ENCODE peak calls at places on chromosomes 11 and 22, in nine cellular contexts. M, H, C, K, B, W, Y, O and V are unnamed samples.

GRCh38 chr22:27621671-27622070 is 179.9 kb downstream of the MN1 start:
- DNase-seq in M (no peak), H (no peak), C (no peak), K (no peak), B (no peak), W (no peak), Y (no peak), O (no peak), V (no peak)

GRCh38 chr11:60743058-60743457 is 13.6 kb upstream of the MS4A15 start:
- DNase-seq in M (no peak), H (no peak), C (no peak), K (no peak), B (no peak), W (no peak), Y (no peak), O (no peak), V (no peak)

GRCh38 chr11:66231561-66231960 is 36.9 kb upstream of the RAB1B start:
- DNase-seq in M (no peak), H (no peak), C (no peak), K (no peak), B (no peak), W (no peak), Y (no peak), O (no peak), V (no peak)

GRCh38 chr11:12544986-12545775 is 129.0 kb upstream of the TEAD1 start:
- DNase-seq in M (peak), H (no peak), C (no peak), K (no peak), B (no peak), W (no peak), Y (no peak), O (no peak), V (no peak)

GRCh38 chr22:37455896-37456295 is 28.6 kb upstream of the ELFN2 start:
- DNase-seq in M (no peak), H (no peak), C (no peak), K (no peak), B (no peak), W (no peak), Y (no peak), O (no peak), V (peak)

GRCh38 chr22:35418088-35418487 is 18.1 kb downstream of the MCM5 start:
- DNase-seq in M (no peak), H (no peak), C (no peak), K (no peak), B (no peak), W (no peak), Y (peak), O (peak), V (no peak)

GRCh38 chr11:119974051-119974450 is 163.9 kb downstream of the TRIM29 start:
- DNase-seq in M (no peak), H (no peak), C (no peak), K (no peak), B (no peak), W (no peak), Y (no peak), O (no peak), V (no peak)

GRCh38 chr22:47294571-47294970 is 532.1 kb downstream of the TBC1D22A start:
- DNase-seq in M (no peak), H (no peak), C (no peak), K (no peak), B (no peak), W (no peak), Y (no peak), O (no peak), V (peak)

GRCh38 chr11:7964873-7965272 is 374 bp downstream of the NLRP10 start:
- DNase-seq in M (no peak), H (no peak), C (peak), K (no peak), B (no peak), W (no peak), Y (no peak), O (peak), V (no peak)

GRCh38 chr22:19579113-19579811 is 55.1 kb upstream of the CLDN5 start:
- DNase-seq in M (no peak), H (no peak), C (no peak), K (no peak), B (no peak), W (peak), Y (no peak), O (no peak), V (no peak)

GRCh38 chr11:76176463-76176862 is 29.8 kb downstream of the WNT11 start:
- DNase-seq in M (no peak), H (no peak), C (no peak), K (no peak), B (no peak), W (no peak), Y (no peak), O (no peak), V (no peak)

GRCh38 chr22:38924197-38924952 is 33.0 kb upstream of the APOBEC3A start:
- DNase-seq in M (peak), H (no peak), C (peak), K (peak), B (peak), W (no peak), Y (peak), O (peak), V (no peak)

GRCh38 chr11:135027461-135027860 is 615.4 kb upstream of the B3GAT1 start:
- DNase-seq in M (no peak), H (peak), C (no peak), K (no peak), B (no peak), W (no peak), Y (no peak), O (peak), V (peak)

GRCh38 chr11:84056696-84057095 is 770.5 kb upstream of the CCDC90B start:
- DNase-seq in M (no peak), H (no peak), C (no peak), K (no peak), B (no peak), W (no peak), Y (no peak), O (no peak), V (no peak)